ENCODE peak calls at places on chromosomes 5 and 9, in seven cellular contexts. One of them, this sample, is unnamed.

GRCh38 chr9:126346031-126346430 is 19.4 kb downstream of the MVB12B start:
- DNase-seq in HCT116: no peak
- DNase-seq in K562: no peak
- DNase-seq in H1: no peak
- DNase-seq in HepG2: no peak
- DNase-seq in SK-N-SH: no peak
- DNase-seq in GM12878: no peak
- DNase-seq in this sample: no peak

GRCh38 chr5:143775258-143775657 is 36.7 kb upstream of the HMHB1 start:
- DNase-seq in HCT116: no peak
- DNase-seq in K562: peak
- DNase-seq in H1: no peak
- DNase-seq in HepG2: no peak
- DNase-seq in SK-N-SH: no peak
- DNase-seq in GM12878: no peak
- DNase-seq in this sample: no peak

GRCh38 chr9:109319072-109319630 is 1.7 kb downstream of the EPB41L4B start:
- DNase-seq in HCT116: no peak
- DNase-seq in K562: no peak
- DNase-seq in H1: peak
- DNase-seq in HepG2: no peak
- DNase-seq in SK-N-SH: peak
- DNase-seq in GM12878: no peak
- DNase-seq in this sample: no peak

GRCh38 chr5:68444048-68444447 is 228.5 kb downstream of the PIK3R1 start:
- DNase-seq in HCT116: no peak
- DNase-seq in K562: no peak
- DNase-seq in H1: no peak
- DNase-seq in HepG2: no peak
- DNase-seq in SK-N-SH: no peak
- DNase-seq in GM12878: no peak
- DNase-seq in this sample: no peak

GRCh38 chr9:113390192-113390960 is 10.7 kb downstream of the ALAD start:
- DNase-seq in HCT116: no peak
- DNase-seq in K562: no peak
- DNase-seq in H1: no peak
- DNase-seq in HepG2: no peak
- DNase-seq in SK-N-SH: peak
- DNase-seq in GM12878: no peak
- DNase-seq in this sample: no peak

GRCh38 chr5:134541736-134542376 is 16.4 kb downstream of the JADE2 start:
- DNase-seq in HCT116: no peak
- DNase-seq in K562: peak
- DNase-seq in H1: peak
- DNase-seq in HepG2: no peak
- DNase-seq in SK-N-SH: no peak
- DNase-seq in GM12878: no peak
- DNase-seq in this sample: peak

GRCh38 chr5:68618501-68618900 is 402.9 kb downstream of the PIK3R1 start:
- DNase-seq in HCT116: no peak
- DNase-seq in K562: no peak
- DNase-seq in H1: no peak
- DNase-seq in HepG2: no peak
- DNase-seq in SK-N-SH: no peak
- DNase-seq in GM12878: no peak
- DNase-seq in this sample: no peak

GRCh38 chr9:112012026-112012902 is 115.7 kb downstream of the UGCG start:
- DNase-seq in HCT116: peak
- DNase-seq in K562: peak
- DNase-seq in H1: no peak
- DNase-seq in HepG2: peak
- DNase-seq in SK-N-SH: no peak
- DNase-seq in GM12878: peak
- DNase-seq in this sample: peak

GRCh38 chr5:120614512-120614911 is 150.4 kb downstream of the PRR16 start:
- DNase-seq in HCT116: no peak
- DNase-seq in K562: no peak
- DNase-seq in H1: no peak
- DNase-seq in HepG2: no peak
- DNase-seq in SK-N-SH: no peak
- DNase-seq in GM12878: no peak
- DNase-seq in this sample: no peak

GRCh38 chr5:115702025-115702424 is 76.2 kb upstream of the TMED7 start:
- DNase-seq in HCT116: no peak
- DNase-seq in K562: no peak
- DNase-seq in H1: no peak
- DNase-seq in HepG2: no peak
- DNase-seq in SK-N-SH: no peak
- DNase-seq in GM12878: no peak
- DNase-seq in this sample: no peak

GRCh38 chr9:20684865-20685696 is 1.0 kb downstream of the FOCAD start:
- DNase-seq in HCT116: no peak
- DNase-seq in K562: no peak
- DNase-seq in H1: no peak
- DNase-seq in HepG2: no peak
- DNase-seq in SK-N-SH: no peak
- DNase-seq in GM12878: no peak
- DNase-seq in this sample: no peak

GRCh38 chr5:72845889-72846288 is 29.4 kb downstream of the TNPO1 start:
- DNase-seq in HCT116: no peak
- DNase-seq in K562: no peak
- DNase-seq in H1: no peak
- DNase-seq in HepG2: no peak
- DNase-seq in SK-N-SH: no peak
- DNase-seq in GM12878: no peak
- DNase-seq in this sample: no peak

GRCh38 chr9:121736147-121736721 is 84.8 kb downstream of the DAB2IP start:
- DNase-seq in HCT116: no peak
- DNase-seq in K562: peak
- DNase-seq in H1: peak
- DNase-seq in HepG2: no peak
- DNase-seq in SK-N-SH: no peak
- DNase-seq in GM12878: no peak
- DNase-seq in this sample: peak

GRCh38 chr5:149421834-149422233 is 42.7 kb upstream of the IL17B start:
- DNase-seq in HCT116: no peak
- DNase-seq in K562: no peak
- DNase-seq in H1: no peak
- DNase-seq in HepG2: no peak
- DNase-seq in SK-N-SH: no peak
- DNase-seq in GM12878: no peak
- DNase-seq in this sample: no peak

GRCh38 chr5:116379306-116379705 is 195.3 kb downstream of the SEMA6A start:
- DNase-seq in HCT116: no peak
- DNase-seq in K562: no peak
- DNase-seq in H1: no peak
- DNase-seq in HepG2: no peak
- DNase-seq in SK-N-SH: no peak
- DNase-seq in GM12878: no peak
- DNase-seq in this sample: no peak

GRCh38 chr5:73917433-73917832 is 291.4 kb downstream of the ARHGEF28 start:
- DNase-seq in HCT116: no peak
- DNase-seq in K562: no peak
- DNase-seq in H1: no peak
- DNase-seq in HepG2: no peak
- DNase-seq in SK-N-SH: no peak
- DNase-seq in GM12878: no peak
- DNase-seq in this sample: peak

GRCh38 chr5:151092750-151093149 is 11.9 kb upstream of the TNIP1 start:
- DNase-seq in HCT116: no peak
- DNase-seq in K562: no peak
- DNase-seq in H1: no peak
- DNase-seq in HepG2: no peak
- DNase-seq in SK-N-SH: no peak
- DNase-seq in GM12878: no peak
- DNase-seq in this sample: no peak

GRCh38 chr5:76608833-76609232 is 14.4 kb downstream of the F2RL2 start:
- DNase-seq in HCT116: peak
- DNase-seq in K562: peak
- DNase-seq in H1: no peak
- DNase-seq in HepG2: no peak
- DNase-seq in SK-N-SH: no peak
- DNase-seq in GM12878: no peak
- DNase-seq in this sample: no peak

GRCh38 chr5:149838881-149839739 is 105.5 kb downstream of the PDE6A start:
- DNase-seq in HCT116: peak
- DNase-seq in K562: no peak
- DNase-seq in H1: no peak
- DNase-seq in HepG2: no peak
- DNase-seq in SK-N-SH: no peak
- DNase-seq in GM12878: no peak
- DNase-seq in this sample: no peak

GRCh38 chr5:57550132-57550531 is 67.5 kb upstream of the ACTBL2 start:
- DNase-seq in HCT116: no peak
- DNase-seq in K562: no peak
- DNase-seq in H1: no peak
- DNase-seq in HepG2: no peak
- DNase-seq in SK-N-SH: no peak
- DNase-seq in GM12878: no peak
- DNase-seq in this sample: no peak

GRCh38 chr9:112361602-112362001 is 18.3 kb upstream of the HSDL2 start:
- DNase-seq in HCT116: peak
- DNase-seq in K562: no peak
- DNase-seq in H1: no peak
- DNase-seq in HepG2: peak
- DNase-seq in SK-N-SH: peak
- DNase-seq in GM12878: no peak
- DNase-seq in this sample: peak

GRCh38 chr5:137218471-137218870 is 280.7 kb downstream of the SPOCK1 start:
- DNase-seq in HCT116: no peak
- DNase-seq in K562: no peak
- DNase-seq in H1: no peak
- DNase-seq in HepG2: no peak
- DNase-seq in SK-N-SH: no peak
- DNase-seq in GM12878: no peak
- DNase-seq in this sample: peak
- TF ChIP-seq JUND in HCT116: no peak
- TF ChIP-seq JUND in K562: no peak
- TF ChIP-seq JUND in H1: no peak
- TF ChIP-seq JUND in HepG2: no peak
- TF ChIP-seq JUND in SK-N-SH: no peak
- TF ChIP-seq JUND in GM12878: no peak
- TF ChIP-seq JUND in this sample: no peak

GRCh38 chr5:122937914-122938313 is 92.5 kb downstream of the SNX24 start:
- DNase-seq in HCT116: no peak
- DNase-seq in K562: no peak
- DNase-seq in H1: no peak
- DNase-seq in HepG2: no peak
- DNase-seq in SK-N-SH: no peak
- DNase-seq in GM12878: no peak
- DNase-seq in this sample: peak
- TF ChIP-seq JUND in HCT116: no peak
- TF ChIP-seq JUND in K562: no peak
- TF ChIP-seq JUND in H1: no peak
- TF ChIP-seq JUND in HepG2: no peak
- TF ChIP-seq JUND in SK-N-SH: no peak
- TF ChIP-seq JUND in GM12878: no peak
- TF ChIP-seq JUND in this sample: no peak

DNA sequence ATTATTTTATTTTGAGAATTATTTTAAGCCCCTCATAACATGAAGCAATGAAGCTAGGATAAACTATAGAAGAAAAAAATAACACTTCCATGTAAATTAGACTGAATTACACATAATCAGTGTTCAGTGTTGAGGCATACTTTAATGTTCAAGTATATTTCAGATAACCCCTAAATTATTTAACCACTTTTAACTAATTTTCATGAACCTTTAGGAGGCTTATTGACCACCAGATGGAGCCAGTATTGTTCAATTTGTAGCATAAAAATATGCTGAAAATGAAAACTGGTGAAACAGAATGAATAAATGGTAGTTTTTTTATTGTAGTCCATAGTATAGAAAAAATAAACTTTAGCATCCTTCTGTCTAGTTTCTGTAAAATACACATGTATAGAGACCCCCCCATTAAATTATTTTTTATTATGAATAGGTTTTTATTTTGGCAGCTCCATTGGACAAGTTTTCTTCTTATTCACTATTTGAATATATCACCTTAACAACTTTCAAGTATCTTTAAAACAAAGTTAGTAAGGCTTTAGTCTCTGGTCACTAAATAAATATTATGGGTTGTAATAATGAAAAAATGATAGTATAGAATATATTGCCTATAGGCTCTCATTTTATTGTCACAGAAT is 190.1 kb downstream of the CWC27 start:
- DNase-seq in HCT116: peak
- DNase-seq in K562: peak
- DNase-seq in H1: no peak
- DNase-seq in HepG2: peak
- DNase-seq in SK-N-SH: peak
- DNase-seq in GM12878: no peak
- DNase-seq in this sample: no peak
- TF ChIP-seq JUND in HCT116: no peak
- TF ChIP-seq JUND in K562: no peak
- TF ChIP-seq JUND in H1: no peak
- TF ChIP-seq JUND in HepG2: no peak
- TF ChIP-seq JUND in SK-N-SH: no peak
- TF ChIP-seq JUND in GM12878: no peak
- TF ChIP-seq JUND in this sample: no peak

GRCh38 chr5:141767671-141768070 is 85.6 kb upstream of the ARAP3 start:
- DNase-seq in HCT116: no peak
- DNase-seq in K562: no peak
- DNase-seq in H1: no peak
- DNase-seq in HepG2: no peak
- DNase-seq in SK-N-SH: no peak
- DNase-seq in GM12878: no peak
- DNase-seq in this sample: no peak

GRCh38 chr5:141773779-141774531 is 91.9 kb upstream of the ARAP3 start:
- DNase-seq in HCT116: no peak
- DNase-seq in K562: no peak
- DNase-seq in H1: no peak
- DNase-seq in HepG2: no peak
- DNase-seq in SK-N-SH: no peak
- DNase-seq in GM12878: no peak
- DNase-seq in this sample: no peak

GRCh38 chr5:141772281-141772680 is 90.3 kb upstream of the ARAP3 start:
- DNase-seq in HCT116: no peak
- DNase-seq in K562: no peak
- DNase-seq in H1: no peak
- DNase-seq in HepG2: no peak
- DNase-seq in SK-N-SH: no peak
- DNase-seq in GM12878: no peak
- DNase-seq in this sample: no peak

GRCh38 chr5:141771031-141771430 is 89.0 kb upstream of the ARAP3 start:
- DNase-seq in HCT116: no peak
- DNase-seq in K562: no peak
- DNase-seq in H1: no peak
- DNase-seq in HepG2: no peak
- DNase-seq in SK-N-SH: no peak
- DNase-seq in GM12878: no peak
- DNase-seq in this sample: no peak

DNA sequence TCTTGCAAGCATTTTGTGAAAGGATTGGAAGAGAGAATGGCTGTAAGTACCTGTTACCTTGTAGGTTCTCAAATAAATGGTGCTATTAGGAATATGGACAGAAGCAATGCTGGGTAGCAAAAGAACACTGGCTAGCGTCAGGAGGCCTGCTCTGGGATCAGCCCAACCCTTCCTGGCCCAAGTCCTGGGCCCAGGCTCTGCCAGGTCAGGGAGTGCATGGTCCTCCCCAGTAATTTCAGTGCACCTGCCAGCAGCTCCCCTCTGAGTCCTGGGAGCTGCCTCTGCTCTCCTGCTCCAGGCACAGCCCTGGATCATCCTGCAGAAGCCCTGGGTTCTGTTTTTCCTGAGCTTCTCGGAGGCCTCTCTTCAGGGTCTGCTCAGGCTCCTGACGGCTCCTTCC is 89.5 kb upstream of the ARAP3 start:
- DNase-seq in HCT116: no peak
- DNase-seq in K562: no peak
- DNase-seq in H1: no peak
- DNase-seq in HepG2: no peak
- DNase-seq in SK-N-SH: no peak
- DNase-seq in GM12878: no peak
- DNase-seq in this sample: no peak
- TF ChIP-seq JUND in HCT116: no peak
- TF ChIP-seq JUND in K562: no peak
- TF ChIP-seq JUND in H1: no peak
- TF ChIP-seq JUND in HepG2: no peak
- TF ChIP-seq JUND in SK-N-SH: no peak
- TF ChIP-seq JUND in GM12878: no peak
- TF ChIP-seq JUND in this sample: no peak